ENCODE peak calls at places on chromosomes 11 and 22, in six cellular contexts. Y is DND-41, L is sigmoid colon, D is dorsolateral prefrontal cortex, R is PC-3, P is tibial nerve. A is an unnamed sample.

GRCh38 chr22:20442485-20443284 is 5.1 kb upstream of the SCARF2 start:
- DNase-seq in L (no peak), P (no peak), D (no peak), Y (no peak), R (no peak), A (no peak)

GRCh38 chr11:113728814-113729213 is 22.7 kb upstream of the TMPRSS5 start:
- DNase-seq in D (no peak), Y (no peak), R (no peak), P (no peak), L (no peak), A (no peak)

GRCh38 chr11:26276798-26277424 is 55.0 kb upstream of the ANO3 start:
- DNase-seq in P (peak; percentile 64), Y (peak; percentile 59), D (peak; percentile 73), R (peak; percentile 79), L (peak; percentile 66), A (no peak)

GRCh38 chr11:113529606-113530005 is 54.4 kb upstream of the DRD2 start:
- DNase-seq in L (no peak), P (no peak), Y (no peak), D (no peak), R (no peak), A (no peak)

GRCh38 chr22:44942979-44943700 is 66.7 kb downstream of the PHF21B start:
- DNase-seq in Y (no peak), L (no peak), R (no peak), D (no peak), P (no peak), A (no peak)

GRCh38 chr11:5666396-5666780 is 18.5 kb downstream of the TRIM5 start:
- DNase-seq in D (no peak), Y (no peak), L (no peak), P (no peak), R (no peak), A (no peak)

GRCh38 chr22:29729161-29729560 is 9.4 kb downstream of the CABP7 start:
- DNase-seq in Y (no peak), L (no peak), R (no peak), D (no peak), P (no peak), A (no peak)

GRCh38 chr22:37442537-37442936 is 15.3 kb upstream of the ELFN2 start:
- DNase-seq in D (no peak), R (peak; percentile 64), Y (no peak), P (no peak), L (no peak), A (no peak)

DNA sequence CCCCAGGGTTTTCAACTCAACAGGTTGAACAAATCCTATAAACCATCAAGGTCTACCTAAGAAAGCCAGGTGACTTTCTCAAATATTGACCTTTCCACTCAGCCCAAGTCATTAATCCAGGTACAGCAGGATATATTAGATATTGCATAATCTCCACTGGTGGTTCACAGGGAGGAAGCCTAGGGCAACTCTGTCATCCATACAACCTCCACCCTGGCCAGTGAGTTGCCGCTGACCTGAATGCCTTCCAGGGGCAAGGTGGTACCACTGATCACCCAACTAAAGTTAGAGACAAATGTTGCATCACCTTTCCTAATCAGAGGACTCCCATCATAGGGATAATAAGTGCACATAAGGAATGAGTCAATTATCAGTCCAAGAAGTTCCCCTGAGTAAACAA is 22.9 kb downstream of the GUCD1 start:
- DNase-seq in P (no peak), R (no peak), L (no peak), Y (no peak), D (no peak), A (no peak)
- H3K27ac ChIP-seq in P (no peak overlapping the region), R (no peak overlapping the region), L (no peak overlapping the region), Y (no peak overlapping the region), D (no peak overlapping the region), A (no peak overlapping the region)

GRCh38 chr11:12196335-12196734 is 85.9 kb downstream of the MICAL2 start:
- DNase-seq in R (no peak), D (no peak), P (no peak), Y (peak; percentile 68), L (no peak), A (no peak)
- H3K4me3 ChIP-seq in R (no peak overlapping the region), D (no peak overlapping the region), P (no peak overlapping the region), Y (no peak overlapping the region), L (no peak overlapping the region), A (peak overlapping the region; percentile 59)

DNA sequence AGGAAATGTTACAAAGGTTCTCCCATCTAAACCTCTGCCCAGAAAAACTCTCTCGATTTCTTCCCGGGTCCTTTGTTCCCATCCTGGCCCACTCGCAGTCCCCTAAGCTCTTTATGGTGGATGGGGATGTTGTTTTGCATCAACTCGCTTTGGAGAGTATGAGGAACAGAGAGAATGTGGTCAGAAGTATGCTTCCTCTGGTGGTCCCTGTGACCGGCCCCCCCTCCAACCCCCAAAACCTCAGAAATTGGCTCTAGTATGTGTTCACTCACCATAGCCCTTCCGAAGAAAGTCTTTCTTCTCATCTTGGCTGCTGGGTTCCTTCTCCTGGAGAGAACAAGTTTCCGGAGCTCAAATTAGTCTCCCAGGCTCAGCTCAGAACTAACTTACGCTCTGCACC is 54.4 kb downstream of the GRAMD1B start:
- DNase-seq in D (no peak), P (no peak), Y (no peak), R (no peak), L (no peak), A (no peak)
- H3K27ac ChIP-seq in D (no peak overlapping the region), P (no peak overlapping the region), Y (no peak overlapping the region), R (no peak overlapping the region), L (no peak overlapping the region), A (no peak overlapping the region)

DNA sequence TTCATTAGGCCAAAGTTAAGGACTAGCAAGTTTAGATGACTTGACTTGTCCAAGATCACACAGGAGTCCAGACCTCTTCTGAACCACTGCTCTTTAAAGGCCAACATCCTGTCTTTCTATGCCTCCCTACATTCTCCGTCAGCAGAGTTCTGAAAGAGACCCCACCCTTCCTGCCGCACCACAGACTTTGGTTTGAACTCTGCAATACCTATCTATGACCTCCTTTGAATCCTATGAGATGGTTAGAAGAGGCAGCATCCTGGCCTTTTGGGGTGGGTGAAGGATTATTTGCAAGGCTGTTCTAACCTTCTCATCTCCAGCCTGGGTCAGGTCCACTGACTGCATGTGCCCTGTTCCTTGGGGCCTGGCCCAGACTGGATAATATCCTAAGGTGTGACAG is 4.3 kb upstream of the RRM1 start:
- DNase-seq in R (no peak), Y (no peak), L (no peak), D (no peak), P (no peak), A (peak; percentile 16)
- H3K4me3 ChIP-seq in R (no peak overlapping the region), Y (no peak overlapping the region), L (no peak overlapping the region), D (no peak overlapping the region), P (no peak overlapping the region), A (peak overlapping the region; percentile 35)

DNA sequence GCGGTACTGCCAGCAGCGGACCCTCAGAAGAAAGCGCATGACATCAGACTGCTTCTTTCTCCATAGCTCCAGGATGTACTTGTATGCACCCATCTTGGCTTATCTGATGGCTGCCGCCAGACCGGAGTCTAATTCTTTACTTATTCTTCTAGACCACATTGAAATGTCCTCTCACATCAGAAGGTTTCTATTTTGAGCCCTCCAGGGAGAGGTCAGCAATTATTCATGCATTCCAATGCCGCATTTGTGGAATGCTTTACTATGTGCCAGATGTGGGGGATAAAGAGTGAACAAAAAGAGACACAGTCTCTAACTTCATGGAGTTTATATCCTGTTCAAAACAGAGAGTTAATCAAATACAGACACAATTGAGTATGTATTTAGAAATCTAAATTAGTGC is 230.1 kb downstream of the MIAT start:
- DNase-seq in R (no peak), Y (no peak), P (no peak), D (no peak), L (no peak), A (no peak)
- H3K27ac ChIP-seq in R (no peak overlapping the region), Y (no peak overlapping the region), P (peak overlapping the region; percentile 6), D (no peak overlapping the region), L (no peak overlapping the region), A (no peak overlapping the region)

DNA sequence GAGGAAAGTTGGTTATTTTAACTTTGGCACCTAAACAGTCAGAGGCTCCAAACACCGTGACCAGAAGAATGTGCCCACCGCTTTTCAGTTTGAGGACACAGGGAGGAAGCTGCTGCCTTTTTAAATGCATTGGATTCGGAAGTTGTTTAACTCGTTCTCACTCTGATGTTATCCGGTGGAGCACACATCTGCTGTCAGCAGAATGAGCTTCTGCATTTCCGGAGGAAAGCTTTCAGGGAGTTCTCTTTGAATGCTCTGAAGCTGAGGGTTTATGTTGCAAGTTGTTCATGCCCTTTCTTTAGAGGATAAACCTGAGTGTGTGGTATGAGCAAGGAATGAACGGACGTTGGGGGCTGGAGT is 64.1 kb downstream of the PPFIBP2 start:
- DNase-seq in Y (peak; percentile 42), D (no peak), L (no peak), R (peak; percentile 48), P (no peak), A (no peak)
- H3K4me3 ChIP-seq in Y (no peak overlapping the region), D (peak overlapping the region; percentile 54), L (peak overlapping the region; percentile 22), R (no peak overlapping the region), P (peak overlapping the region; percentile 13), A (no peak overlapping the region)

GRCh38 chr11:108538502-108538901 is 40.3 kb upstream of the POGLUT3 start:
- DNase-seq in P (no peak), Y (no peak), L (no peak), D (no peak), R (no peak), A (no peak)
- H3K27ac ChIP-seq in P (no peak overlapping the region), Y (no peak overlapping the region), L (no peak overlapping the region), D (no peak overlapping the region), R (no peak overlapping the region), A (no peak overlapping the region)

DNA sequence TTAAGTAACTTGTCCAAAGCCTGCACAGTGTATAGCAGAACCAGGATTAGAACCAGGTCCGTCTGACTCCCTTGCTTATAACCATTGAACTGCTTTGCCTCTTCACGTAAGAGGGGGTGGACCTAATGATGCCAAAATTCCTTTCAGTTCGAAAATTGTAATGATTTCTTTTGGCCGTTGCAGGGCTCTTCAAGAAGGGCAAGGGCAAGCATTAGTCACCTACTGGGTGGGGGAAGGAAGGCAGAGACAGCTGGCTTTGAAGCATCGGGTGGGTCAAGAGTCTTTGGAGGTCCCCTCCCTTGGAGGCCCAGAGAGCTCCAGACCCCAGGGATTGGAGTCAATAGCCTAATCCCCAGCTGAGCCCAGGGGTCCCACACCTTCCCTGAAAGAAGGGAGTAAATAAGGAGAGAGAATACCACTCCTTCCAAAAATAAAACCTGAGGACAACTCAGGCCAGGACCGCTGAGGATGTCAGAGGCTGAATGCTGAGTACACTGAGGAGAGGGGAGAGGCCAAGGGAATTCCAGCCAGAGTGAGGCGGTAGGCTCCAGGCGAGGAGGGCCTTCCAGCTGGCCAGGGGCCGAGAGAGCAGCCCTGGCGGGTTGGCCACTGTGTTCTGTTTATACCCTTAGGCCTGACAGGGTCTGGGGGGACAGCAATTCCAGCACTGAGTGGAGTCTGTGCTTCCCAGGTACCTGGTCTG is 14.1 kb downstream of the CREB3L1 start:
- DNase-seq in R (peak; percentile 34), P (no peak), Y (no peak), L (peak; percentile 83), D (no peak), A (no peak)
- H3K4me3 ChIP-seq in R (no peak overlapping the region), P (no peak overlapping the region), Y (no peak overlapping the region), L (no peak overlapping the region), D (no peak overlapping the region), A (no peak overlapping the region)

GRCh38 chr22:49748514-49748913 is 79.2 kb downstream of the BRD1 start:
- DNase-seq in D (no peak), P (no peak), R (no peak), L (no peak), Y (peak; percentile 1), A (no peak)
- H3K27ac ChIP-seq in D (no peak overlapping the region), P (no peak overlapping the region), R (no peak overlapping the region), L (no peak overlapping the region), Y (no peak overlapping the region), A (no peak overlapping the region)